ENCODE peak calls at places on chromosomes 3 and 15, in four cellular contexts. Z is neuronal stem cell, E is IMR-90, Q is neural progenitor cell. U is an unnamed sample.

GRCh38 chr15:37792351-37792750 is 142.1 kb upstream of the TMCO5A start:
- DNase-seq in Z (no peak), E (peak), Q (no peak), U (no peak)

GRCh38 chr15:45377630-45378148 is 655 bp downstream of the GATM start:
- DNase-seq in Z (peak), E (no peak), Q (peak), U (peak)

GRCh38 chr3:118942651-118943050 is 92.0 kb downstream of the IGSF11 start:
- DNase-seq in Z (no peak), E (no peak), Q (no peak), U (peak)

GRCh38 chr3:179181993-179182551 is 33.9 kb downstream of the PIK3CA start:
- DNase-seq in Z (no peak), E (peak), Q (no peak), U (peak)

GRCh38 chr3:18489939-18490338 is 64.8 kb upstream of the SATB1 start:
- DNase-seq in Z (no peak), E (no peak), Q (no peak), U (no peak)

GRCh38 chr3:71421820-71422566 is 161.5 kb downstream of the FOXP1 start:
- DNase-seq in Z (no peak), E (no peak), Q (no peak), U (no peak)

GRCh38 chr15:97248376-97248775 is 712.1 kb upstream of the ARRDC4 start:
- DNase-seq in Z (no peak), E (no peak), Q (no peak), U (no peak)

GRCh38 chr3:118479376-118479775 is 555.3 kb downstream of the IGSF11 start:
- DNase-seq in Z (no peak), E (no peak), Q (no peak), U (no peak)

GRCh38 chr3:112605285-112605684 is 35.7 kb downstream of the CCDC80 start:
- DNase-seq in Z (no peak), E (peak), Q (no peak), U (no peak)

GRCh38 chr15:95259965-95260364 is 1028.6 kb downstream of the MCTP2 start:
- DNase-seq in Z (no peak), E (no peak), Q (peak), U (peak)

GRCh38 chr3:4926892-4927291 is 52.3 kb upstream of the BHLHE40 start:
- DNase-seq in Z (no peak), E (no peak), Q (no peak), U (no peak)

GRCh38 chr15:101492752-101493692 is 3.5 kb upstream of the PCSK6 start:
- DNase-seq in Z (no peak), E (no peak), Q (no peak), U (peak)

GRCh38 chr3:171796625-171797264 is 13.5 kb downstream of the PLD1 start:
- DNase-seq in Z (no peak), E (no peak), Q (no peak), U (no peak)

GRCh38 chr3:39130693-39131265 is 22.6 kb downstream of the CSRNP1 start:
- DNase-seq in Z (no peak), E (no peak), Q (no peak), U (no peak)

GRCh38 chr3:45640724-45641361 is 46.3 kb downstream of the LIMD1 start:
- DNase-seq in Z (no peak), E (no peak), Q (no peak), U (no peak)

GRCh38 chr3:153138267-153139210 is 23.5 kb upstream of the RAP2B start:
- DNase-seq in Z (no peak), E (peak), Q (no peak), U (peak)

GRCh38 chr3:18401298-18401961 is 23.7 kb downstream of the SATB1 start:
- DNase-seq in Z (no peak), E (no peak), Q (no peak), U (no peak)

GRCh38 chr15:49675051-49675450 is 54.2 kb downstream of the DTWD1 start:
- DNase-seq in Z (no peak), E (peak), Q (no peak), U (no peak)

GRCh38 chr3:98359993-98360675 is 6.5 kb downstream of the OR5K4 start:
- DNase-seq in Z (no peak), E (no peak), Q (no peak), U (peak)

GRCh38 chr3:110928016-110928662 is 143.5 kb upstream of the NECTIN3 start:
- DNase-seq in Z (no peak), E (no peak), Q (no peak), U (no peak)

GRCh38 chr3:124995460-124995994 is 60.3 kb downstream of the HEG1 start:
- DNase-seq in Z (peak), E (peak), Q (peak), U (peak)

GRCh38 chr15:42194502-42194901 is 13.6 kb downstream of the VPS39 start:
- DNase-seq in Z (no peak), E (peak), Q (no peak), U (no peak)

GRCh38 chr3:20104167-20104661 is 64.0 kb downstream of the KAT2B start:
- DNase-seq in Z (no peak), E (no peak), Q (no peak), U (no peak)

DNA sequence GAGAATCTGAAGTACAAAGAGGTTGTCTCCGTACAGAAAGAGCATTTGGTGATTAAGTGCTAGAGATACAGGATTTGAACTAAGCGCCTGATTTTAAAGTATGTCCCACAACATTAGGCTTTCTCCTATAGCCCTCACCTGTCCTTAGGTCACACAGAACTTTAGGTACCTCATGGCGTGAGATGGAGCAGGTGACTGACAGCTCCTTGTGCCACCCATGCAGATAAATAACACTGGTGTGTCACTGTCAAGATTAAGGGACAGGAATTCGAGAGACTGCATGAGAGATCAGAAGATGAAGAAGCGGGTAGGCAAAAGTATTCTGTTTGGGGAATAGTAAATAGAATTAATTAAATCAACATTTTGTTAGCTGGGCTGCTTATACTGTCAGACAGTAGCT is 1.1 kb downstream of the BLM start:
- DNase-seq in Z (no peak), E (no peak), Q (no peak), U (no peak)
- H3K27ac ChIP-seq in Z (no peak), E (no peak), Q (no peak), U (no peak)

GRCh38 chr3:32703491-32703968 is 18.5 kb downstream of the CNOT10 start:
- DNase-seq in Z (no peak), E (peak), Q (no peak), U (no peak)
- H3K9ac ChIP-seq in Z (no peak), E (no peak), Q (no peak), U (no peak)

DNA sequence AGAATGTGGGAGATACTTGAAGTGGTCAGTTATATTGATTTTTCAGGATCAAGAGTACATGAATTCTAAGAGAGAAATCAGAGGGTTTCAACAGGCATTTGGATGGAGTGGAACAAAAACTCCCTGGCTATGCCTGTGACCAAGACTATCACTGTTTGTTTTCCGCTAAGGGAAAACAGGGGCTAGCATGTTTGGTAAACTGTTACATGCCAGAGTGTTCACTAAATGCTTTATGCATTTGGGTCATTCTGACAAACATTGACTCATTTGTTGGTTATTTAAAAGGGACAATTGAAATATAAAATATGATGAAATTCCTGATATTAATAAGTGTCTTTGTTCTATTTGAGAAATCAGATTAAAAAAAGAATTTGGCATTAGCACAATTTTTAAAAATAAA is 603.9 kb upstream of the KCNMB2 start:
- DNase-seq in Z (no peak), E (no peak), Q (no peak), U (no peak)
- H3K27ac ChIP-seq in Z (no peak), E (no peak), Q (no peak), U (no peak)

DNA sequence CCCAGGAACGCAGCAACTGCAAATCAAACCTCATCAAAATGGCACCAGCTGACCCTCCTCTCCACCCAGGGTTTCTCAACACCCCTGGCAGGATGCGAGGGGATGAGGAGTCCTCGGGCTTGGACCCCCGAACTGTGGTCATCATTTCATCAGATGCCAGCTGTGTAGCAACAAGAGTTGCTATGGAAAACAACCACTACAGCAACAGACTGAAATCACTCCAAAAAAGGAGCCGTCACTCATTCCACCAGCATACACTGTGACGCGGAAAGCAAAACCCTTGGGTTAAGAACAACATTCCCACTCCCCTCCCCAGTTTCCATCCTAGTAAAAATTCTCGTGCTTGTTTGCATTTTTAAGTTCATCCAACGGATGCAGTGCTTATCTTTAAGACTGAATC is 40.1 kb downstream of the VGLL4 start:
- DNase-seq in Z (no peak), E (peak), Q (no peak), U (no peak)
- H3K9ac ChIP-seq in Z (no peak), E (peak), Q (no peak), U (no peak)

GRCh38 chr15:71054286-71054952 is 60.9 kb upstream of the THSD4 start:
- DNase-seq in Z (no peak), E (peak), Q (no peak), U (no peak)
- H3K27ac ChIP-seq in Z (no peak), E (peak), Q (no peak), U (no peak)

GRCh38 chr15:85472349-85472748 is 91.9 kb downstream of the AKAP13 start:
- DNase-seq in Z (no peak), E (no peak), Q (no peak), U (no peak)
- H3K9ac ChIP-seq in Z (no peak), E (no peak), Q (no peak), U (no peak)

DNA sequence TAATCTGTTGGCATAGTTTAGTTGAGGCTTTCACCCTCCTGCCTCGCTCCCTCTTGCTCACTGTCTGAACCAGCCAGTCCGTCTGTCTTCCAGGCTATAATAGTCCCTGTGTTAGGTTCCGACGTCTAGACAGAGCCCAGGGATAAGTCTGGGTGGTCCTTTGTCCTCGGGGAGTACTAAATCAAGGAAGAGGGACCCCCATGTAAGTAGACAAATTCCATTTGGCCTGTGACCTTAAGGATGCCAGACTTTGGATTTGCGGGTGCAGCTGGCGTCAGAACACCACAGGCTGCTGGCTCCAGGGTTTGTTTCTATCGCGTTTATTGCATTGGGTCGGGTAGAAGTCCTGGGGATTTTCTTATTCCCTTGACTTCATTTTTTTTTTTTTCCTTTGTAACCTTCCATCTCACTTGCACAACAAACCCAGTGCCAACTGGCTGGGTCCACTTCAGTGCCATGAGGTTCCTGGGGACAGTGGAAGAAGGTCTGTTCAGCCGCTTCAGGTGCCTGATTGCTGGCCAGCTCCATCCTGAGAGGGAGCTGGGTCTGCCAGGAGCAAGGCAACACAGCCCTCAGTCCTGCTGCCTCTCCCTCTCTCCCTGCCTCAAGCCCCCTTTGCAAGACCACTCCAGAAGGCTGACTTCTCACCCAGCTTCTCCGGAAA is 95.4 kb upstream of the KLHL25 start:
- DNase-seq in Z (no peak), E (no peak), Q (no peak), U (no peak)
- H3K27ac ChIP-seq in Z (no peak), E (no peak), Q (no peak), U (peak)

DNA sequence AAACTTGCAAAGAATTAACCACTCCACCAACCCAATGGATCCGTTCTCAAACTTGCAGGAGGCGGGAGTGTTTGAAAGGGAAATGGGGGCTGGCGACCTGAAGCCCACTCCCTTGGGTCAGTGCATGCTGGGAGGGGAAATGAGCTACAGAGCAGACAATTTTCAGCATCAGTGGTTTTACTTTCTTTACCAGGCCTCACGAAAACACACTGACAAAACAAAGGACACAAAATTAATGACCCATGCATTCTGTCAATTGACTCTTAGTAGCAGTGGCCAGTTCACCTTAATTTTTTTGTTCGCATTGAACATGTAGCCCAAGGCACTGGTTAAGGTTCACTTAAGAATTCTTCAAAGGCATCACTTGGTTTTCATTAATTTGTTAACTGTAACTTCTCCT is 413.5 kb downstream of the MECOM start:
- DNase-seq in Z (no peak), E (no peak), Q (peak), U (no peak)
- H3K9ac ChIP-seq in Z (no peak), E (no peak), Q (no peak), U (no peak)